ENCODE peak calls at places on chromosomes 3 and 15, in five cellular contexts. One of them, this sample, is unnamed.

GRCh38 chr3:174540536-174540935 is 318.6 kb upstream of the NAALADL2 start:
- DNase-seq in K562: no peak
- DNase-seq in H1: no peak
- DNase-seq in A549: no peak
- DNase-seq in IMR-90: no peak
- DNase-seq in this sample: no peak

GRCh38 chr15:58369261-58369699 is 62.5 kb upstream of the LIPC start:
- DNase-seq in K562: no peak
- DNase-seq in A549: no peak
- DNase-seq in IMR-90: peak
- DNase-seq in H1: no peak
- DNase-seq in this sample: peak

GRCh38 chr3:30495172-30496124 is 111.0 kb upstream of the TGFBR2 start:
- DNase-seq in H1: no peak
- DNase-seq in K562: no peak
- DNase-seq in A549: no peak
- DNase-seq in IMR-90: no peak
- DNase-seq in this sample: no peak

GRCh38 chr15:96049323-96049722 is 281.2 kb upstream of the NR2F2 start:
- DNase-seq in A549: no peak
- DNase-seq in H1: no peak
- DNase-seq in IMR-90: no peak
- DNase-seq in K562: no peak
- DNase-seq in this sample: no peak

GRCh38 chr3:14602006-14602803 is 49.4 kb upstream of the CCDC174 start:
- DNase-seq in K562: peak
- DNase-seq in A549: peak
- DNase-seq in IMR-90: no peak
- DNase-seq in H1: peak
- DNase-seq in this sample: no peak

GRCh38 chr3:124951511-124952390 is 17.2 kb upstream of the MUC13 start:
- DNase-seq in K562: no peak
- DNase-seq in A549: no peak
- DNase-seq in H1: no peak
- DNase-seq in IMR-90: peak
- DNase-seq in this sample: no peak

GRCh38 chr3:3801510-3801841 is 2.2 kb downstream of the LRRN1 start:
- DNase-seq in H1: no peak
- DNase-seq in IMR-90: no peak
- DNase-seq in A549: no peak
- DNase-seq in K562: no peak
- DNase-seq in this sample: no peak

GRCh38 chr15:55897560-55898336 is 95.7 kb downstream of the NEDD4 start:
- DNase-seq in K562: peak
- DNase-seq in IMR-90: peak
- DNase-seq in H1: peak
- DNase-seq in A549: peak
- DNase-seq in this sample: peak

GRCh38 chr3:52774901-52775864 is 2.2 kb upstream of the ITIH1 start:
- DNase-seq in H1: no peak
- DNase-seq in K562: no peak
- DNase-seq in IMR-90: no peak
- DNase-seq in A549: no peak
- DNase-seq in this sample: peak

GRCh38 chr15:74294010-74294409 is 57.9 kb downstream of the CCDC33 start:
- DNase-seq in A549: no peak
- DNase-seq in IMR-90: no peak
- DNase-seq in H1: no peak
- DNase-seq in K562: no peak
- DNase-seq in this sample: no peak

GRCh38 chr3:128351476-128352085 is 115.1 kb downstream of the DNAJB8 start:
- DNase-seq in IMR-90: no peak
- DNase-seq in H1: no peak
- DNase-seq in A549: no peak
- DNase-seq in K562: no peak
- DNase-seq in this sample: no peak

GRCh38 chr3:83216919-83217594 is 1455.6 kb upstream of the GBE1 start:
- DNase-seq in IMR-90: no peak
- DNase-seq in A549: no peak
- DNase-seq in K562: no peak
- DNase-seq in H1: no peak
- DNase-seq in this sample: no peak

GRCh38 chr3:61914277-61914676 is 352.9 kb downstream of the PTPRG start:
- DNase-seq in IMR-90: no peak
- DNase-seq in A549: no peak
- DNase-seq in H1: no peak
- DNase-seq in K562: no peak
- DNase-seq in this sample: no peak

DNA sequence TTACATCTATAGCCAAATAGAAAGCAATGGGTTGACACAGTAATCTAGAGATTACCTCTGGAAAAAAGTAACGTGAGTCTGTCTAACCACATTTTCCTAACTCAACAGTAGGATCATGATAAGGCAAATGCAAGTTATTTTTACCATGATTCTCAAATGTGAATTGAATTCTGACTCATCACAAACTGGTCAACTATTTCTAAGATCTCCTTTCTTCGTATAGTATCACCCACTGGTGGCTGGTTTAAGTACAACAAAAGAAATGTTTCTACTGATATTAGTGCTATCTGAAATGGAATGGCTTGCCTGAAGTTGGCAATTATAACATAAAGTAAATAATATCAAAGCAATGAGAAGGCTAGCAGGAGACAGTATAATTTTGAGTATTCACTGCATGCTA is 102.2 kb downstream of the ABI3BP start:
- DNase-seq in A549: peak
- DNase-seq in K562: no peak
- DNase-seq in H1: no peak
- DNase-seq in IMR-90: peak
- DNase-seq in this sample: no peak
- TF ChIP-seq MAFK in A549: no peak
- TF ChIP-seq MAFK in K562: no peak
- TF ChIP-seq MAFK in H1: no peak
- TF ChIP-seq MAFK in IMR-90: peak
- TF ChIP-seq MAFK in this sample: no peak

DNA sequence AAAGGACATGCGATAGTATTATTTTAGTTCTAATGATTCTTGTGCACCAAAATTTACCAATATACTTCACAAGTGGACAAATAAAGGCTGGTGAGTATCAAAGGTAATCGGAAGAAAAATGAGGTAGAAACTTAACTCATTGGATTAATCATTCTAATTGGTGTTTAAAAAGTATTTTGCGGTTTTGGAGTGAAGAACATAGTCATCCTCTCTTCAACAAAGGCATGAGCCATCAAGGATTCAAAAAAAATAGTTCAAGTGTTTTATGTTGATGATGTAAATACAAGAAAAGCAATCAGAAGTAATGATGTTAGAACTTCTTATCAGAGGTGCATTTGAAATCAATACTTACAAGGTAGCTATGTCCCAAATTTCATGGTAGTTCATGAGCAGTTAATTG is 221.5 kb downstream of the P3H2 start:
- DNase-seq in A549: no peak
- DNase-seq in K562: no peak
- DNase-seq in H1: no peak
- DNase-seq in IMR-90: no peak
- DNase-seq in this sample: no peak
- TF ChIP-seq MAFK in A549: no peak
- TF ChIP-seq MAFK in K562: no peak
- TF ChIP-seq MAFK in H1: no peak
- TF ChIP-seq MAFK in IMR-90: no peak
- TF ChIP-seq MAFK in this sample: no peak

GRCh38 chr15:27846722-27847420 is 252.2 kb downstream of the OCA2 start:
- DNase-seq in K562: no peak
- DNase-seq in H1: peak
- DNase-seq in IMR-90: no peak
- DNase-seq in A549: no peak
- DNase-seq in this sample: no peak

GRCh38 chr15:27845535-27846369 is 253.4 kb downstream of the OCA2 start:
- DNase-seq in IMR-90: no peak
- DNase-seq in K562: no peak
- DNase-seq in H1: peak
- DNase-seq in A549: no peak
- DNase-seq in this sample: no peak

GRCh38 chr15:27850050-27850449 is 249.1 kb downstream of the OCA2 start:
- DNase-seq in A549: no peak
- DNase-seq in IMR-90: no peak
- DNase-seq in K562: no peak
- DNase-seq in H1: peak
- DNase-seq in this sample: no peak

GRCh38 chr15:27850961-27851636 is 248.0 kb downstream of the OCA2 start:
- DNase-seq in K562: no peak
- DNase-seq in IMR-90: no peak
- DNase-seq in H1: peak
- DNase-seq in A549: no peak
- DNase-seq in this sample: no peak

GRCh38 chr15:27847775-27848710 is 251.1 kb downstream of the OCA2 start:
- DNase-seq in A549: no peak
- DNase-seq in IMR-90: no peak
- DNase-seq in K562: no peak
- DNase-seq in H1: no peak
- DNase-seq in this sample: no peak
- TF ChIP-seq MAFK in A549: no peak
- TF ChIP-seq MAFK in IMR-90: no peak
- TF ChIP-seq MAFK in K562: no peak
- TF ChIP-seq MAFK in H1: no peak
- TF ChIP-seq MAFK in this sample: no peak

DNA sequence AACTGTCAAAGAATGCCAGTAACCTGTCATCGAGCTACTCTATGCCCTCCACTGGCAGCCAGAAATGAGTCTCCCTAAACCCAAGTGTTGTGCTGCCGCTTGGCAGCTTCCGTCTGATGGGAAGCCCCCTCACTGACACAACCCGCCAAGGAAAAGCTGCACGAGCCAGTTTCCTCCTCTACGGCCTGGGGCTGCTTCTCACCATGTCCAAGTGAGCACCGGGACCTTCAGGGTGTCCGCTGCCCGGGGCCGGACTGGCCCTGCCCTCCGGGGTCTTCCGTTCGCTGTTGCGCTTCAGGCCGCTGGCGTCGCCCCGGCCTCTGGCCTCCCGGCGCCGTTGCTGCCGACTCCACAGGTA is 486 bp downstream of the TOMM70 start:
- DNase-seq in K562: no peak
- DNase-seq in H1: peak
- DNase-seq in A549: peak
- DNase-seq in IMR-90: peak
- DNase-seq in this sample: peak
- TF ChIP-seq MAFK in K562: no peak
- TF ChIP-seq MAFK in H1: no peak
- TF ChIP-seq MAFK in A549: no peak
- TF ChIP-seq MAFK in IMR-90: no peak
- TF ChIP-seq MAFK in this sample: no peak

GRCh38 chr15:68387288-68388143 is 44.4 kb downstream of the ITGA11 start:
- DNase-seq in A549: no peak
- DNase-seq in IMR-90: peak
- DNase-seq in H1: peak
- DNase-seq in K562: no peak
- DNase-seq in this sample: no peak
- TF ChIP-seq MAFK in A549: no peak
- TF ChIP-seq MAFK in IMR-90: peak
- TF ChIP-seq MAFK in H1: no peak
- TF ChIP-seq MAFK in K562: no peak
- TF ChIP-seq MAFK in this sample: no peak

GRCh38 chr3:71245052-71245488 is 338.5 kb downstream of the FOXP1 start:
- DNase-seq in IMR-90: peak
- DNase-seq in A549: peak
- DNase-seq in K562: no peak
- DNase-seq in H1: no peak
- DNase-seq in this sample: peak
- TF ChIP-seq MAFK in IMR-90: no peak
- TF ChIP-seq MAFK in A549: no peak
- TF ChIP-seq MAFK in K562: no peak
- TF ChIP-seq MAFK in H1: no peak
- TF ChIP-seq MAFK in this sample: no peak

DNA sequence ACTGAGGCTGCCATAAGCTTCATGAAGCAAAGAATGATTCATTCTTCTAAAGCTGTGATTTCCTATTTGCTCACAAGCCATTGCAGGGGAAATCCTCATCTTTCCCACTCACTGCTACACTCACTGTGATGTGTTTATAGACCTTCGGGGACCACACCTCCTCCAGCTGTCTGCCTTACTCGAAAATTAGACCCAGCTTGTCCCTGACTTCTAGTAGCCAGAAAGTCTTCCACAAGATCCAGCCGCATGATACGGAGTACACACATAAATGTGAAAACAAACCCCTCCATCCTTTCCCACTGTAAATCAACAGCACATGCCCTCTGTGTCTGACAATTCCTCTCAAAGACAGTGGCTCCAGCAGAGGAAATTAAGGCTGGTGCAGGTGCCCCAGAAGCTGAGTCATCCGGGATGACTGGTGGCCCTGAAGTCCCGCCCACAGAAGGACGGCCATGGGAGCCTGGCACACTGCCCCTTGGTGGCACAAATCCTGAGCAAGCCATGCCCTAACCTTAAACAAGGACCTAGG is 172.0 kb downstream of the STT3B start:
- DNase-seq in IMR-90: peak
- DNase-seq in A549: peak
- DNase-seq in K562: no peak
- DNase-seq in H1: no peak
- DNase-seq in this sample: no peak
- TF ChIP-seq MAFK in IMR-90: no peak
- TF ChIP-seq MAFK in A549: peak
- TF ChIP-seq MAFK in K562: no peak
- TF ChIP-seq MAFK in H1: no peak
- TF ChIP-seq MAFK in this sample: no peak